ENCODE peak calls at places on chromosomes 11 and 22, in seven cellular contexts. One of them, this sample, is unnamed.

GRCh38 chr11:120065876-120066275 is 72.0 kb downstream of the TRIM29 start:
- DNase-seq in DMS 273 treated with DMSO at 0.1 percent for 48 hours: no peak
- DNase-seq in heart right ventricle: no peak
- DNase-seq in effector CD4-positive, alpha-beta T cell: no peak
- DNase-seq in stimulated activated CD4-positive, alpha-beta T cell treated with anti-CD3 and anti-CD28 coated beads, Interleukin-1b, Interleukin-23, amount 100 ng/mL, for 1 hour: no peak
- DNase-seq in RWPE1: no peak
- DNase-seq in effector CD8-positive, alpha-beta T cell: no peak
- DNase-seq in this sample: no peak

GRCh38 chr11:13375798-13376197 is 87.2 kb downstream of the BTBD10 start:
- DNase-seq in DMS 273 treated with DMSO at 0.1 percent for 48 hours: no peak
- DNase-seq in heart right ventricle: no peak
- DNase-seq in effector CD4-positive, alpha-beta T cell: no peak
- DNase-seq in stimulated activated CD4-positive, alpha-beta T cell treated with anti-CD3 and anti-CD28 coated beads, Interleukin-1b, Interleukin-23, amount 100 ng/mL, for 1 hour: no peak
- DNase-seq in RWPE1: no peak
- DNase-seq in effector CD8-positive, alpha-beta T cell: no peak
- DNase-seq in this sample: no peak

GRCh38 chr11:20474176-20474950 is 86.8 kb downstream of the PRMT3 start:
- DNase-seq in DMS 273 treated with DMSO at 0.1 percent for 48 hours: no peak
- DNase-seq in heart right ventricle: peak; percentile 20
- DNase-seq in effector CD4-positive, alpha-beta T cell: no peak
- DNase-seq in stimulated activated CD4-positive, alpha-beta T cell treated with anti-CD3 and anti-CD28 coated beads, Interleukin-1b, Interleukin-23, amount 100 ng/mL, for 1 hour: no peak
- DNase-seq in RWPE1: no peak
- DNase-seq in effector CD8-positive, alpha-beta T cell: no peak
- DNase-seq in this sample: no peak

GRCh38 chr11:32489464-32489863 is 54.1 kb upstream of the WT1 start:
- DNase-seq in DMS 273 treated with DMSO at 0.1 percent for 48 hours: no peak
- DNase-seq in heart right ventricle: no peak
- DNase-seq in effector CD4-positive, alpha-beta T cell: no peak
- DNase-seq in stimulated activated CD4-positive, alpha-beta T cell treated with anti-CD3 and anti-CD28 coated beads, Interleukin-1b, Interleukin-23, amount 100 ng/mL, for 1 hour: no peak
- DNase-seq in RWPE1: no peak
- DNase-seq in effector CD8-positive, alpha-beta T cell: no peak
- DNase-seq in this sample: no peak

GRCh38 chr22:31230871-31231621 is 18.9 kb downstream of the LIMK2 start:
- DNase-seq in DMS 273 treated with DMSO at 0.1 percent for 48 hours: peak; percentile 61
- DNase-seq in heart right ventricle: no peak
- DNase-seq in effector CD4-positive, alpha-beta T cell: peak; percentile 48
- DNase-seq in stimulated activated CD4-positive, alpha-beta T cell treated with anti-CD3 and anti-CD28 coated beads, Interleukin-1b, Interleukin-23, amount 100 ng/mL, for 1 hour: no peak
- DNase-seq in RWPE1: no peak
- DNase-seq in effector CD8-positive, alpha-beta T cell: peak; percentile 3
- DNase-seq in this sample: peak; percentile 37

GRCh38 chr11:117437041-117437790 is 109.6 kb downstream of the CEP164 start:
- DNase-seq in DMS 273 treated with DMSO at 0.1 percent for 48 hours: no peak
- DNase-seq in heart right ventricle: no peak
- DNase-seq in effector CD4-positive, alpha-beta T cell: no peak
- DNase-seq in stimulated activated CD4-positive, alpha-beta T cell treated with anti-CD3 and anti-CD28 coated beads, Interleukin-1b, Interleukin-23, amount 100 ng/mL, for 1 hour: no peak
- DNase-seq in RWPE1: no peak
- DNase-seq in effector CD8-positive, alpha-beta T cell: no peak
- DNase-seq in this sample: no peak

GRCh38 chr22:27578937-27579617 is 222.5 kb downstream of the MN1 start:
- DNase-seq in DMS 273 treated with DMSO at 0.1 percent for 48 hours: no peak
- DNase-seq in heart right ventricle: no peak
- DNase-seq in effector CD4-positive, alpha-beta T cell: no peak
- DNase-seq in stimulated activated CD4-positive, alpha-beta T cell treated with anti-CD3 and anti-CD28 coated beads, Interleukin-1b, Interleukin-23, amount 100 ng/mL, for 1 hour: no peak
- DNase-seq in RWPE1: no peak
- DNase-seq in effector CD8-positive, alpha-beta T cell: no peak
- DNase-seq in this sample: no peak

GRCh38 chr11:121890377-121890776 is 225.6 kb downstream of the BLID start:
- DNase-seq in DMS 273 treated with DMSO at 0.1 percent for 48 hours: no peak
- DNase-seq in heart right ventricle: no peak
- DNase-seq in effector CD4-positive, alpha-beta T cell: no peak
- DNase-seq in stimulated activated CD4-positive, alpha-beta T cell treated with anti-CD3 and anti-CD28 coated beads, Interleukin-1b, Interleukin-23, amount 100 ng/mL, for 1 hour: no peak
- DNase-seq in RWPE1: no peak
- DNase-seq in effector CD8-positive, alpha-beta T cell: no peak
- DNase-seq in this sample: no peak

GRCh38 chr11:67576742-67577475 is 6.7 kb upstream of the GSTP1 start:
- DNase-seq in DMS 273 treated with DMSO at 0.1 percent for 48 hours: no peak
- DNase-seq in heart right ventricle: no peak
- DNase-seq in effector CD4-positive, alpha-beta T cell: no peak
- DNase-seq in stimulated activated CD4-positive, alpha-beta T cell treated with anti-CD3 and anti-CD28 coated beads, Interleukin-1b, Interleukin-23, amount 100 ng/mL, for 1 hour: no peak
- DNase-seq in RWPE1: no peak
- DNase-seq in effector CD8-positive, alpha-beta T cell: no peak
- DNase-seq in this sample: no peak

GRCh38 chr22:28855355-28856094 is 27.8 kb upstream of the ZNRF3 start:
- DNase-seq in DMS 273 treated with DMSO at 0.1 percent for 48 hours: peak; percentile 5
- DNase-seq in heart right ventricle: no peak
- DNase-seq in effector CD4-positive, alpha-beta T cell: peak; percentile 45
- DNase-seq in stimulated activated CD4-positive, alpha-beta T cell treated with anti-CD3 and anti-CD28 coated beads, Interleukin-1b, Interleukin-23, amount 100 ng/mL, for 1 hour: no peak
- DNase-seq in RWPE1: peak; percentile 52
- DNase-seq in effector CD8-positive, alpha-beta T cell: peak; percentile 1
- DNase-seq in this sample: peak; percentile 1

GRCh38 chr22:23097412-23098229 is 27.3 kb downstream of the GNAZ start:
- DNase-seq in DMS 273 treated with DMSO at 0.1 percent for 48 hours: no peak
- DNase-seq in heart right ventricle: no peak
- DNase-seq in effector CD4-positive, alpha-beta T cell: no peak
- DNase-seq in stimulated activated CD4-positive, alpha-beta T cell treated with anti-CD3 and anti-CD28 coated beads, Interleukin-1b, Interleukin-23, amount 100 ng/mL, for 1 hour: no peak
- DNase-seq in RWPE1: no peak
- DNase-seq in effector CD8-positive, alpha-beta T cell: no peak
- DNase-seq in this sample: no peak

This sample was measured in T-helper 22 cell.